ENCODE peak calls at places on chromosome 13, in seven cellular contexts. One of them, this sample, is unnamed.

GRCh38 chr13:66618702-66619101 is 611.4 kb downstream of the PCDH9 start:
- DNase-seq in H1: no peak
- DNase-seq in neuronal stem cell: no peak
- DNase-seq in H9: no peak
- DNase-seq in mesendoderm: peak
- DNase-seq in trophoblast cell: peak
- DNase-seq in mesenchymal stem cell: peak
- DNase-seq in this sample: peak

GRCh38 chr13:108342369-108343289 is 73.1 kb downstream of the TNFSF13B start:
- DNase-seq in H1: no peak
- DNase-seq in neuronal stem cell: peak
- DNase-seq in H9: no peak
- DNase-seq in mesendoderm: peak
- DNase-seq in trophoblast cell: peak
- DNase-seq in mesenchymal stem cell: peak
- DNase-seq in this sample: peak

GRCh38 chr13:94987869-94988268 is 275.5 kb upstream of the SOX21 start:
- DNase-seq in H1: no peak
- DNase-seq in neuronal stem cell: no peak
- DNase-seq in H9: no peak
- DNase-seq in mesendoderm: no peak
- DNase-seq in trophoblast cell: no peak
- DNase-seq in mesenchymal stem cell: no peak
- DNase-seq in this sample: no peak

GRCh38 chr13:23701646-23702045 is 131.4 kb downstream of the TNFRSF19 start:
- DNase-seq in H1: no peak
- DNase-seq in neuronal stem cell: no peak
- DNase-seq in H9: no peak
- DNase-seq in mesendoderm: no peak
- DNase-seq in trophoblast cell: peak
- DNase-seq in mesenchymal stem cell: peak
- DNase-seq in this sample: peak

GRCh38 chr13:40181203-40181845 is 485.1 kb downstream of the FOXO1 start:
- DNase-seq in H1: no peak
- DNase-seq in neuronal stem cell: no peak
- DNase-seq in H9: no peak
- DNase-seq in mesendoderm: peak
- DNase-seq in trophoblast cell: no peak
- DNase-seq in mesenchymal stem cell: peak
- DNase-seq in this sample: peak

GRCh38 chr13:104086759-104087158 is 1020.5 kb upstream of the SLC10A2 start:
- DNase-seq in H1: no peak
- DNase-seq in neuronal stem cell: no peak
- DNase-seq in H9: no peak
- DNase-seq in mesendoderm: no peak
- DNase-seq in trophoblast cell: peak
- DNase-seq in mesenchymal stem cell: peak
- DNase-seq in this sample: peak

GRCh38 chr13:91817250-91817649 is 418.8 kb downstream of the GPC5 start:
- DNase-seq in H1: no peak
- DNase-seq in neuronal stem cell: no peak
- DNase-seq in H9: no peak
- DNase-seq in mesendoderm: no peak
- DNase-seq in trophoblast cell: no peak
- DNase-seq in mesenchymal stem cell: peak
- DNase-seq in this sample: peak

GRCh38 chr13:31174018-31174417 is 12.3 kb upstream of the HSPH1 start:
- DNase-seq in H1: no peak
- DNase-seq in neuronal stem cell: no peak
- DNase-seq in H9: no peak
- DNase-seq in mesendoderm: no peak
- DNase-seq in trophoblast cell: no peak
- DNase-seq in mesenchymal stem cell: peak
- DNase-seq in this sample: peak

GRCh38 chr13:30978981-30979956 is 46.8 kb downstream of the TEX26 start:
- DNase-seq in H1: peak
- DNase-seq in neuronal stem cell: peak
- DNase-seq in H9: peak
- DNase-seq in mesendoderm: peak
- DNase-seq in trophoblast cell: peak
- DNase-seq in mesenchymal stem cell: no peak
- DNase-seq in this sample: no peak

GRCh38 chr13:79270859-79271258 is 135.2 kb downstream of the RBM26 start:
- DNase-seq in H1: no peak
- DNase-seq in neuronal stem cell: no peak
- DNase-seq in H9: no peak
- DNase-seq in mesendoderm: no peak
- DNase-seq in trophoblast cell: no peak
- DNase-seq in mesenchymal stem cell: no peak
- DNase-seq in this sample: no peak

GRCh38 chr13:97976551-97977375 is 23.3 kb downstream of the IPO5 start:
- DNase-seq in H1: no peak
- DNase-seq in neuronal stem cell: peak
- DNase-seq in H9: peak
- DNase-seq in mesendoderm: peak
- DNase-seq in trophoblast cell: peak
- DNase-seq in mesenchymal stem cell: peak
- DNase-seq in this sample: no peak

GRCh38 chr13:86591862-86592261 is 792.6 kb upstream of the SLITRK6 start:
- DNase-seq in H1: no peak
- DNase-seq in neuronal stem cell: no peak
- DNase-seq in H9: no peak
- DNase-seq in mesendoderm: no peak
- DNase-seq in trophoblast cell: no peak
- DNase-seq in mesenchymal stem cell: peak
- DNase-seq in this sample: peak

GRCh38 chr13:52833261-52833660 is 15.2 kb downstream of the PCDH8 start:
- DNase-seq in H1: no peak
- DNase-seq in neuronal stem cell: peak
- DNase-seq in H9: no peak
- DNase-seq in mesendoderm: no peak
- DNase-seq in trophoblast cell: no peak
- DNase-seq in mesenchymal stem cell: no peak
- DNase-seq in this sample: no peak

GRCh38 chr13:113005997-113006396 is 37.0 kb downstream of the MCF2L start:
- DNase-seq in H1: no peak
- DNase-seq in neuronal stem cell: no peak
- DNase-seq in H9: no peak
- DNase-seq in mesendoderm: no peak
- DNase-seq in trophoblast cell: no peak
- DNase-seq in mesenchymal stem cell: no peak
- DNase-seq in this sample: no peak

GRCh38 chr13:102836471-102836870 is 9.4 kb upstream of the ERCC5 start:
- DNase-seq in H1: no peak
- DNase-seq in neuronal stem cell: no peak
- DNase-seq in H9: no peak
- DNase-seq in mesendoderm: no peak
- DNase-seq in trophoblast cell: no peak
- DNase-seq in mesenchymal stem cell: no peak
- DNase-seq in this sample: no peak

GRCh38 chr13:103283451-103283820 is 217.2 kb upstream of the SLC10A2 start:
- DNase-seq in H1: no peak
- DNase-seq in neuronal stem cell: no peak
- DNase-seq in H9: no peak
- DNase-seq in mesendoderm: no peak
- DNase-seq in trophoblast cell: peak
- DNase-seq in mesenchymal stem cell: no peak
- DNase-seq in this sample: no peak

GRCh38 chr13:44951184-44951583 is 38.1 kb downstream of the NUFIP1 start:
- DNase-seq in H1: no peak
- DNase-seq in neuronal stem cell: no peak
- DNase-seq in H9: no peak
- DNase-seq in mesendoderm: no peak
- DNase-seq in trophoblast cell: peak
- DNase-seq in mesenchymal stem cell: no peak
- DNase-seq in this sample: peak

GRCh38 chr13:100506600-100507422 is 81.8 kb downstream of the GGACT start:
- DNase-seq in H1: no peak
- DNase-seq in neuronal stem cell: no peak
- DNase-seq in H9: no peak
- DNase-seq in mesendoderm: no peak
- DNase-seq in trophoblast cell: no peak
- DNase-seq in mesenchymal stem cell: no peak
- DNase-seq in this sample: no peak
- H2BK120ac ChIP-seq in H1: no peak
- H2BK120ac ChIP-seq in neuronal stem cell: no peak
- H2BK120ac ChIP-seq in H9: no peak
- H2BK120ac ChIP-seq in mesendoderm: no peak
- H2BK120ac ChIP-seq in trophoblast cell: no peak
- H2BK120ac ChIP-seq in mesenchymal stem cell: no peak
- H2BK120ac ChIP-seq in this sample: no peak

GRCh38 chr13:35984776-35985453 is 146.3 kb downstream of the DCLK1 start:
- DNase-seq in H1: no peak
- DNase-seq in neuronal stem cell: peak
- DNase-seq in H9: peak
- DNase-seq in mesendoderm: peak
- DNase-seq in trophoblast cell: no peak
- DNase-seq in mesenchymal stem cell: no peak
- DNase-seq in this sample: no peak
- H2BK120ac ChIP-seq in H1: no peak
- H2BK120ac ChIP-seq in neuronal stem cell: no peak
- H2BK120ac ChIP-seq in H9: no peak
- H2BK120ac ChIP-seq in mesendoderm: no peak
- H2BK120ac ChIP-seq in trophoblast cell: no peak
- H2BK120ac ChIP-seq in mesenchymal stem cell: no peak
- H2BK120ac ChIP-seq in this sample: no peak

DNA sequence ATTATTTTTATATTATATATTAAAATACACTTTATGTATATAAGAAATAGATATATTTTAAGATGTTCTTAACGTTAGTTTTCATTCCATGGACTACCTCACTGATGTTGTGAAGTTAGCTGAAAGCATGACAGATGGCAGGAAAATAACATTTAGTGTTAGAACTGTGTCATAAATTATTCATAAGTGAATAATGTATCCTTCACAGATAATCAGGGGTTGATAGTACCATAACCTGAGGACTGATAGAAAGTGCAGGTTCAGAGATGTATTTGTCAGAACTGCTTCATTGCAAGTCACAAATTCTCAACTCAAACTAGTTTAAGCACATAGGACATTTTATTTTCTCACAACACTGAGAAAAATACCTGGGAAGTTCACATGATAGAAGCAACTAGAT is 14.6 kb upstream of the DIAPH3 start:
- DNase-seq in H1: no peak
- DNase-seq in neuronal stem cell: no peak
- DNase-seq in H9: no peak
- DNase-seq in mesendoderm: no peak
- DNase-seq in trophoblast cell: no peak
- DNase-seq in mesenchymal stem cell: no peak
- DNase-seq in this sample: no peak
- H2BK120ac ChIP-seq in H1: no peak
- H2BK120ac ChIP-seq in neuronal stem cell: no peak
- H2BK120ac ChIP-seq in H9: no peak
- H2BK120ac ChIP-seq in mesendoderm: no peak
- H2BK120ac ChIP-seq in trophoblast cell: no peak
- H2BK120ac ChIP-seq in mesenchymal stem cell: no peak
- H2BK120ac ChIP-seq in this sample: no peak

GRCh38 chr13:43757266-43757665 is 29.5 kb downstream of the ENOX1 start:
- DNase-seq in H1: no peak
- DNase-seq in neuronal stem cell: no peak
- DNase-seq in H9: no peak
- DNase-seq in mesendoderm: no peak
- DNase-seq in trophoblast cell: no peak
- DNase-seq in mesenchymal stem cell: no peak
- DNase-seq in this sample: no peak

GRCh38 chr13:43749503-43749902 is 37.3 kb downstream of the ENOX1 start:
- DNase-seq in H1: no peak
- DNase-seq in neuronal stem cell: no peak
- DNase-seq in H9: no peak
- DNase-seq in mesendoderm: no peak
- DNase-seq in trophoblast cell: no peak
- DNase-seq in mesenchymal stem cell: no peak
- DNase-seq in this sample: no peak

GRCh38 chr13:43755844-43756243 is 30.9 kb downstream of the ENOX1 start:
- DNase-seq in H1: no peak
- DNase-seq in neuronal stem cell: no peak
- DNase-seq in H9: no peak
- DNase-seq in mesendoderm: no peak
- DNase-seq in trophoblast cell: no peak
- DNase-seq in mesenchymal stem cell: no peak
- DNase-seq in this sample: no peak

DNA sequence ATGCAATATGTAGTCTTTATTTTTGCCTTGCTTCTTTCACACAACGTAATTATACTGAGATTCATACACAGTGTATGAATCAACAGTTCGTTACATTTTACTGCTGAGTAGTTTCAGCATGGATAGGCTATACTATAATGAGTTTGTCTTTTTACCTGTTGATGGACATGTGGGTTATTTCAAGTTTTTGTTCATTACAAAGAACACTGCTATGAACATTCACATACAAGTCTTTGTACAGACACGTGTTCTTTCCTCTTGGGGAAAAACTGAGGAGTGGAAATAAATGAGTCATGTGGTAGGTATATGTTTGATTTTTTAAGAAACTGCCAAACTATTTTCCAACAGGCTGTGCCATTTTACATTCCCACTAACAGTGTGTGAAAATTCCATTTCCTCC is 35.1 kb downstream of the ENOX1 start:
- DNase-seq in H1: no peak
- DNase-seq in neuronal stem cell: no peak
- DNase-seq in H9: no peak
- DNase-seq in mesendoderm: no peak
- DNase-seq in trophoblast cell: no peak
- DNase-seq in mesenchymal stem cell: no peak
- DNase-seq in this sample: peak
- H2BK120ac ChIP-seq in H1: no peak
- H2BK120ac ChIP-seq in neuronal stem cell: no peak
- H2BK120ac ChIP-seq in H9: no peak
- H2BK120ac ChIP-seq in mesendoderm: no peak
- H2BK120ac ChIP-seq in trophoblast cell: no peak
- H2BK120ac ChIP-seq in mesenchymal stem cell: no peak
- H2BK120ac ChIP-seq in this sample: no peak

This sample was measured in IMR-90.